ENCODE peak calls at places on chromosomes 5 and 9, in seven cellular contexts. B is EL, J is substantia nigra, A is mammary epithelial cell, F is astrocyte of the spinal cord, W is GM12891, N is mucosa of gallbladder. T is an unnamed sample.

GRCh38 chr5:10278658-10279279 is 28.7 kb downstream of the CCT5 start:
- DNase-seq in B (no peak), J (no peak), A (no peak), F (no peak), W (no peak), N (no peak), T (no peak)

GRCh38 chr5:137206030-137206715 is 293.0 kb downstream of the SPOCK1 start:
- DNase-seq in B (peak), J (no peak), A (peak), F (peak), W (no peak), N (no peak), T (no peak)

GRCh38 chr5:38104497-38105230 is 153.7 kb upstream of the EGFLAM start:
- DNase-seq in B (no peak), J (no peak), A (no peak), F (no peak), W (no peak), N (no peak), T (peak)

GRCh38 chr5:17327048-17327447 is 109.6 kb downstream of the BASP1 start:
- DNase-seq in B (no peak), J (no peak), A (no peak), F (no peak), W (no peak), N (no peak), T (no peak)

GRCh38 chr5:137341831-137342230 is 157.3 kb downstream of the SPOCK1 start:
- DNase-seq in B (no peak), J (no peak), A (no peak), F (no peak), W (no peak), N (no peak), T (no peak)

GRCh38 chr9:83299556-83299955 is 236.6 kb upstream of the RASEF start:
- DNase-seq in B (peak), J (no peak), A (peak), F (peak), W (no peak), N (no peak), T (no peak)

GRCh38 chr9:94639996-94640376 is 668 bp upstream of the FBP1 start:
- DNase-seq in B (no peak), J (no peak), A (no peak), F (no peak), W (no peak), N (no peak), T (no peak)

GRCh38 chr5:96282020-96282419 is 151.0 kb downstream of the PCSK1 start:
- DNase-seq in B (no peak), J (no peak), A (no peak), F (no peak), W (no peak), N (no peak), T (no peak)

GRCh38 chr5:178331491-178331981 is 98.9 kb upstream of the PHYKPL start:
- DNase-seq in B (no peak), J (peak), A (no peak), F (no peak), W (no peak), N (peak), T (peak)

GRCh38 chr5:33810491-33811120 is 81.2 kb downstream of the ADAMTS12 start:
- DNase-seq in B (peak), J (no peak), A (no peak), F (no peak), W (no peak), N (no peak), T (peak)

GRCh38 chr9:107005201-107005600 is 142.2 kb downstream of the ZNF462 start:
- DNase-seq in B (no peak), J (no peak), A (no peak), F (no peak), W (no peak), N (no peak), T (no peak)

GRCh38 chr5:79841172-79841571 is 149.9 kb downstream of the MTX3 start:
- DNase-seq in B (no peak), J (no peak), A (no peak), F (no peak), W (no peak), N (no peak), T (no peak)

GRCh38 chr5:530556-530955 is 6.3 kb upstream of the SLC9A3 start:
- DNase-seq in B (no peak), J (no peak), A (no peak), F (no peak), W (no peak), N (no peak), T (no peak)

GRCh38 chr5:143733635-143734341 is 78.2 kb upstream of the HMHB1 start:
- DNase-seq in B (peak), J (no peak), A (no peak), F (peak), W (no peak), N (no peak), T (no peak)

GRCh38 chr9:87020169-87020935 is 73.0 kb upstream of the GAS1 start:
- DNase-seq in B (no peak), J (no peak), A (no peak), F (no peak), W (no peak), N (no peak), T (no peak)

GRCh38 chr9:36980148-36980974 is 53.7 kb downstream of the PAX5 start:
- DNase-seq in B (no peak), J (no peak), A (peak), F (no peak), W (no peak), N (no peak), T (no peak)

GRCh38 chr9:9949948-9950347 is 662.9 kb downstream of the PTPRD start:
- DNase-seq in B (no peak), J (no peak), A (no peak), F (no peak), W (no peak), N (no peak), T (no peak)

GRCh38 chr9:126148523-126148870 is 178.1 kb upstream of the MVB12B start:
- DNase-seq in B (no peak), J (no peak), A (no peak), F (no peak), W (no peak), N (peak), T (no peak)

GRCh38 chr5:149073217-149073616 is 10.4 kb upstream of the SH3TC2 start:
- DNase-seq in B (peak), J (no peak), A (no peak), F (no peak), W (no peak), N (no peak), T (no peak)

GRCh38 chr5:1336749-1337489 is 8.0 kb downstream of the CLPTM1L start:
- DNase-seq in B (no peak), J (no peak), A (no peak), F (no peak), W (no peak), N (no peak), T (no peak)